ENCODE peak calls at places on chromosomes 5 and 9, in six cellular contexts. Q, E, N, R, F and J are unnamed samples.

GRCh38 chr5:82274343-82275266 is 3.5 kb downstream of the RPS23 start:
- DNase-seq in Q (no peak), E (no peak), N (no peak), R (no peak), F (no peak), J (no peak)

GRCh38 chr5:65801332-65801731 is 79.3 kb downstream of the NLN start:
- DNase-seq in Q (no peak), E (no peak), N (no peak), R (no peak), F (peak), J (peak)

GRCh38 chr9:107190031-107190935 is 92.8 kb upstream of the RAD23B start:
- DNase-seq in Q (no peak), E (no peak), N (no peak), R (no peak), F (peak), J (peak)

GRCh38 chr5:122093861-122094650 is 16.0 kb upstream of the LOX start:
- DNase-seq in Q (no peak), E (no peak), N (no peak), R (no peak), F (no peak), J (peak)

GRCh38 chr5:82277613-82277986 is 554 bp downstream of the RPS23 start:
- DNase-seq in Q (no peak), E (no peak), N (no peak), R (no peak), F (peak), J (no peak)

GRCh38 chr5:176943816-176944215 is 44.7 kb upstream of the HK3 start:
- DNase-seq in Q (no peak), E (no peak), N (no peak), R (no peak), F (no peak), J (no peak)

GRCh38 chr5:1432296-1432695 is 12.9 kb downstream of the SLC6A3 start:
- DNase-seq in Q (no peak), E (no peak), N (no peak), R (no peak), F (no peak), J (no peak)

GRCh38 chr5:83991566-83992224 is 271.0 kb upstream of the HAPLN1 start:
- DNase-seq in Q (no peak), E (no peak), N (no peak), R (no peak), F (peak), J (no peak)

GRCh38 chr5:9329125-9329524 is 216.8 kb downstream of the SEMA5A start:
- DNase-seq in Q (no peak), E (no peak), N (no peak), R (no peak), F (no peak), J (no peak)

GRCh38 chr5:10607023-10607665 is 43.3 kb downstream of the ANKRD33B start:
- DNase-seq in Q (no peak), E (no peak), N (peak), R (no peak), F (peak), J (no peak)

GRCh38 chr5:132639706-132640130 is 18.3 kb upstream of the IL13 start:
- DNase-seq in Q (no peak), E (no peak), N (peak), R (no peak), F (no peak), J (no peak)

GRCh38 chr5:33662721-33663435 is 222.1 kb downstream of the TARS1 start:
- DNase-seq in Q (no peak), E (no peak), N (no peak), R (no peak), F (peak), J (peak)

GRCh38 chr9:127154390-127155191 is 32.2 kb upstream of the ANGPTL2 start:
- DNase-seq in Q (no peak), E (no peak), N (peak), R (peak), F (peak), J (peak)

GRCh38 chr9:78115073-78115472 is 83.5 kb upstream of the GNAQ start:
- DNase-seq in Q (no peak), E (no peak), N (no peak), R (no peak), F (peak), J (no peak)
- TF ChIP-seq CTCF in Q (no peak), E (no peak), N (peak), R (no peak), F (peak), J (peak)

DNA sequence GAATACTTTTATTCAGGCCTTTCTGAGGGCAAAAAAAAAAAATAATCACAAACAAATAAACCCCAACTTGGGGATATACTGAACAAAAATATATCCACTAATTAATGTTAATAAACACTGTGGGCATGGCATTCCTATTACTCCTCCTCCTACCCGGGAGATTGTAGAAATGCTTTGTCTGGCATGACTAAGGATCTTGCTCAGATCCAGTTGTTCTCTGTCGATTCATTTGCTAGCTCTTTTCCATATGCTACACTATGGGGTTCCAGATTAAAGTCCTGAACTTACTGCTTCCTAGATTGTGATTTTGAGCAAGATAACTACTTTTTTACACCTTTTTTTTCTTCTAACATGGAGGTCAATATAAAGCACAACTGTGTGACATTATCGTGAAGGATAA is 102.2 kb upstream of the PRR16 start:
- DNase-seq in Q (no peak), E (no peak), N (no peak), R (no peak), F (no peak), J (no peak)
- TF ChIP-seq CTCF in Q (no peak), E (no peak), N (no peak), R (no peak), F (no peak), J (no peak)

DNA sequence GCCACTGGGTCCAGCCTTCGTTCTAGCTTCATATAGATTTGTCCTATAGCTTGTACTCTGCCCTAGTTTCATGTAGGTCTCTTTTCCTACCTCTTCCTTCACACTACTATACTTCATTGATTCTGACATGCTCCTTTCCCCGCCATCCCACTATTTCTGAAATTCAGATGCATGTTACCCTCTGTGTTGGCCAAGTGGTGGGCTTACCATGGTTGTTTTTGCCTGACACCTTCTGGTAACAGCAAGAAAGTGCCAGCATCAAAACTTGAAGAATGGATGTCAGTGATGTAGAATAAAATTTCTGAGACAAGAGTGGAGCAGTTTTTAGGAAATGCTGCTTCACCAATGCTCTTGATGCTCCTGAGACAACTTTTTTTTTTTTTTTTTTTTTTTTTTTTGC is 19.5 kb upstream of the SERINC5 start:
- DNase-seq in Q (no peak), E (no peak), N (no peak), R (no peak), F (peak), J (no peak)
- TF ChIP-seq CTCF in Q (no peak), E (no peak), N (peak), R (peak), F (peak), J (peak)

DNA sequence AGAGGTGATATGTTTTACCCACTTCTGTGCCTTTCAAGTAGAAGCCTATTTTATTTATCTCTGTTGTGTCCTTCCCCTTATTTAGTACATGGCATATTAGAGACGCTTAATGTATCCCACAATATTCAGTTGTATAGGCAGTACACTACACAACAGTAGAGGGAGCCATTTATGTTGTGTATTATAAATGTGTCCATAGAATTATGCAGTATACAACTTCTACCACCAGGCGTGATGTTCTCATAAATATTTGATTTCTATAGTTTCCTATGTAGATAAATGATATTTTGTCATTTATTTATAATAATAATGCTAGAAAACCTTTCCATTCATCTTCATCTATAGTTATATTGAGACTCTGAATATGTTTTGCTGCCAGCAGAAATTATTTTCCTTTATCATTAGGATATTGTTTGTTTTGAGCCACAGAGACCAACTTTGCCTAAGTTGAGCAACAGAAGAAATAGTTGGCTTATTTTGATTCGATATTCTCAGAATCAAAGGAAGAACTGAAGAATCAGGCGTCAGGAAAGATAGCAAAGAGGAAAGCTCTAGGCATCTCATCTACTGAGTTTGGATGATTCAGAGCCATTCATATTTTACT is 81.7 kb downstream of the ADAMTS19 start:
- DNase-seq in Q (no peak), E (no peak), N (no peak), R (no peak), F (peak), J (no peak)
- TF ChIP-seq CTCF in Q (no peak), E (no peak), N (no peak), R (no peak), F (peak), J (peak)

DNA sequence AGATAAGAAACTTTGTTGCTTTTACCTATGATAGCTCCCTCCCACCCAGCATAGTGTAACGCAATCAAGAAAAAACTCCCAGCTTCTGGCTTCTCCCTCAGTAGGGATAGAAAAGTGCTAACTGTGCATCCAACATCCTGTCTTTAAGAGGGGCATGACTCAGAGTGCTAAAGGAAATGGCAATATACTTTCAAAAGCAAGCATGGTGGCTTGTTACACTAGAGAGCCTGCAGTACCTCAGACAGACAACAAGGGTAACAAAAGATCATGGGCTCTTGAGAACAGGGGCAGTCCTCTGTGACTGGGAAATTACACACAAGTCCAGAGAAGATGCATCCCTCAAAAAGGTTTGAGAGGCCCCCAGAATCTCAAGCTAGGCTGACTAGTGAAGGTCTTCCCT is 37.8 kb downstream of the PRELID2 start:
- DNase-seq in Q (no peak), E (no peak), N (no peak), R (no peak), F (peak), J (peak)
- TF ChIP-seq CTCF in Q (no peak), E (no peak), N (no peak), R (no peak), F (peak), J (no peak)

GRCh38 chr9:84294551-84294950 is 46.0 kb downstream of the SLC28A3 start:
- DNase-seq in Q (no peak), E (no peak), N (no peak), R (no peak), F (no peak), J (no peak)
- TF ChIP-seq CTCF in Q (no peak), E (no peak), N (peak), R (no peak), F (no peak), J (peak)

GRCh38 chr9:14400658-14400995 is 86.7 kb upstream of the NFIB start:
- DNase-seq in Q (no peak), E (peak), N (no peak), R (peak), F (peak), J (peak)
- TF ChIP-seq CTCF in Q (no peak), E (no peak), N (no peak), R (no peak), F (peak), J (peak)

GRCh38 chr5:32320144-32320543 is 7.4 kb upstream of the MTMR12 start:
- DNase-seq in Q (no peak), E (no peak), N (no peak), R (no peak), F (no peak), J (no peak)

GRCh38 chr5:32320576-32320975 is 7.8 kb upstream of the MTMR12 start:
- DNase-seq in Q (no peak), E (no peak), N (no peak), R (no peak), F (no peak), J (no peak)

GRCh38 chr5:32317056-32317455 is 4.3 kb upstream of the MTMR12 start:
- DNase-seq in Q (no peak), E (no peak), N (no peak), R (no peak), F (no peak), J (no peak)

GRCh38 chr5:32322882-32323281 is 10.1 kb upstream of the MTMR12 start:
- DNase-seq in Q (no peak), E (no peak), N (no peak), R (no peak), F (no peak), J (no peak)

GRCh38 chr5:32319392-32319791 is 6.7 kb upstream of the MTMR12 start:
- DNase-seq in Q (no peak), E (no peak), N (no peak), R (no peak), F (no peak), J (no peak)
- TF ChIP-seq CTCF in Q (no peak), E (no peak), N (no peak), R (no peak), F (no peak), J (no peak)